ENCODE peak calls at places on chromosome 11, in six cellular contexts. B is H54, K is sigmoid colon, G is A549, M is tibial nerve, U is ovary. A is an unnamed sample.

GRCh38 chr11:73481626-73482025 is 105.4 kb downstream of the RELT start:
- DNase-seq in B (no peak), M (no peak), K (no peak), G (no peak), U (no peak), A (no peak)

GRCh38 chr11:119190531-119190930 is 5.3 kb downstream of the NHERF4 start:
- DNase-seq in B (no peak), G (no peak), M (no peak), K (no peak), U (no peak), A (no peak)

GRCh38 chr11:118797510-118797909 is 6.5 kb upstream of the DDX6 start:
- DNase-seq in K (no peak), B (no peak), U (no peak), G (no peak), M (no peak), A (no peak)

GRCh38 chr11:8318536-8318935 is 54.9 kb upstream of the LMO1 start:
- DNase-seq in B (no peak), K (peak), G (no peak), U (no peak), M (no peak), A (no peak)

GRCh38 chr11:40293655-40294342 is 1165.7 kb downstream of the LRRC4C start:
- DNase-seq in K (peak), B (peak), U (no peak), M (peak), G (peak), A (peak)

GRCh38 chr11:297666-298405 is 1.5 kb downstream of the IFITM5 start:
- DNase-seq in M (peak), B (no peak), K (peak), G (no peak), U (no peak), A (no peak)

GRCh38 chr11:116736763-116737162 is 36.0 kb downstream of the BUD13 start:
- DNase-seq in M (no peak), U (no peak), K (no peak), B (no peak), G (peak), A (no peak)

GRCh38 chr11:79397252-79397651 is 43.6 kb downstream of the TENM4 start:
- DNase-seq in U (no peak), K (no peak), M (no peak), B (peak), G (no peak), A (peak)

GRCh38 chr11:73995247-73995646 is 12.6 kb upstream of the UCP2 start:
- DNase-seq in M (no peak), G (no peak), U (no peak), K (no peak), B (no peak), A (peak)

GRCh38 chr11:98940913-98941312 is 79.8 kb upstream of the CNTN5 start:
- DNase-seq in M (no peak), B (no peak), U (no peak), K (no peak), G (no peak), A (no peak)

GRCh38 chr11:62138630-62139425 is 15.0 kb downstream of the INCENP start:
- DNase-seq in K (no peak), U (no peak), G (no peak), M (no peak), B (no peak), A (no peak)

DNA sequence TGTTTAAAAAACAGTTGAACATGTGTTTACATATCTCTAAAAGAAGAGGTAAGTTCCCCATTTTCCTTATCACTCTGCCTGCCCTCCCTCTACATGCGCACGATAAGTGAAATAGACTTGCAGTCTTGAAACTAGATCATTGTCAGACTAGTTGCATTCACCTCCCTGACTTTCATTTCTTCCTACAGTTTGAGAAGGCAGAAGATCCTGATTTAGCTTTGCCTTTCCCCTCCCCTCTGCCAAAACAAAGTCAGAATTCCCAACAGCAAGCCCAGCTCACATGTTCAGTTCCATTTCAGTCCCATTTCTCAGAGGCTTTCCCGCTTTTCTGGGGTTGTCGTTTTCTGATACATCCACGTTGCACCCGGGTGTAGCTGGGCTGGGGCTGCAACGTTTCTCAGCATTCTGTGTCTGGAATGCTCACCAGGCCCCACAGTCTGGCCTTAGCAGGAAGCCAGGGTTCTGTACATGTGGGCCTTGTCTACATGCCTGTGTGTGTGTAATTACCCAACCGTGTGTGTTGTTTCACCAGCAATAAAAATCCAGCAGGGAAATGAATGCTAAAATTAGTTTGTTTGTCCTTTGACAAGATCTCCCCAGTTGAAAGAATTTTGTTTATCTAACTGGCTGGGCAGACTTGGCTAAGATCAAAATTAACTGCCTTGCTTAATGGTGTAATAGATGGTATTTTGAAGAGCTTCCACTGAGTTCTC is 179.2 kb downstream of the DBX1 start:
- DNase-seq in U (peak), G (no peak), B (no peak), K (no peak), M (no peak), A (peak)
- TF ChIP-seq POLR2A in U (no peak), G (no peak), B (no peak), K (no peak), M (no peak), A (no peak)

GRCh38 chr11:94128171-94128745 is 383 bp upstream of the PANX1 start:
- DNase-seq in K (peak), B (no peak), U (no peak), M (no peak), G (no peak), A (no peak)
- TF ChIP-seq POLR2A in K (no peak), B (no peak), U (no peak), M (no peak), G (no peak), A (no peak)

GRCh38 chr11:92810423-92810822 is 159.0 kb upstream of the MTNR1B start:
- DNase-seq in M (no peak), B (no peak), G (no peak), K (no peak), U (no peak), A (no peak)
- TF ChIP-seq POLR2A in M (no peak), B (no peak), G (no peak), K (no peak), U (no peak), A (no peak)

DNA sequence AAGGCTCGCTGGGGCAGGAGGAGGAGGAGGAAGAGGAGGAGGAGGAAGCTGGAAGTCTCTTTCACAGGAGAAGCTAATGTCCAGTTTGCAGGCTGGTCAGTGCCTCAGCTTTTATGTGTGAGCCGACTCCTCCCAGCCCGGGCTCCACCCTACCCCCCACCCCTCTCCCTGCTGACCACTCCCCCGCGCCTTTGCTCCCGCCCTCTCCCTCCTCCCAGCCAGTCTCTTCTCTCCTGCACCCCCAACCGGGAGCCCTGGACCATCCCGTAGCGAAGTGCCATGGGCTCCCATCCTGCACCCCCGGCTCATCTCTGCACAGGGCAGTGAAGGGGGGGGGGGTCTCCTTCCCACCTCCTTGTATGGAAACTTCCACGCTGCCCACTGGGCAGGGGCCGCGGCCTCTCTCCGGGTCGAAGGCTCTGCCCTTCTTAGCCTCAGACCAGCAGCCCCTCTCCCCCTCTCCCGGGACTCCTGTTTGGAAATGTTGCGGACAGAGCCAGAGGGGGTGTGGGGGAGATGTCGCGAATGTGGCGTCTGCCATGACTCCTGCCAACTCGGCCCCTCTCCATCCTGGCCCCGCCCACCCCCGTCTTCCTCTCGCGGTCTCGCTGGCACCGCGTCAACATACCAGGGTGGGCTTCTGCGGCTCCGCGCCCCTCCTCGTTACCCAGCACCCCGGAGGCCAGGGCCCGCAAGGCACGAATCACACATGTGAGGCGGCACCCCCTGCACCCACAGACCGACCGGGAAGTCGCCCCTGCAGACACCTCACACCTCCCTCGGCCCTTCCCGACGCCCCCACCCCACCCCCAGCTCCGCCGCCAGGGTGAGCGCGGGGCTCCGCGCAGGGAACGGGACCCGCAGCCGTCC is 1.8 kb downstream of the IGF2 start:
- DNase-seq in B (peak), K (no peak), U (peak), G (peak), M (peak), A (peak)
- TF ChIP-seq POLR2A in B (peak), K (no peak), U (no peak), G (no peak), M (no peak), A (no peak)

GRCh38 chr11:1889941-1890855 is 1.5 kb downstream of the PRR33 start:
- DNase-seq in U (no peak), B (no peak), M (no peak), K (no peak), G (no peak), A (no peak)
- TF ChIP-seq POLR2A in U (no peak), B (no peak), M (no peak), K (no peak), G (no peak), A (no peak)

DNA sequence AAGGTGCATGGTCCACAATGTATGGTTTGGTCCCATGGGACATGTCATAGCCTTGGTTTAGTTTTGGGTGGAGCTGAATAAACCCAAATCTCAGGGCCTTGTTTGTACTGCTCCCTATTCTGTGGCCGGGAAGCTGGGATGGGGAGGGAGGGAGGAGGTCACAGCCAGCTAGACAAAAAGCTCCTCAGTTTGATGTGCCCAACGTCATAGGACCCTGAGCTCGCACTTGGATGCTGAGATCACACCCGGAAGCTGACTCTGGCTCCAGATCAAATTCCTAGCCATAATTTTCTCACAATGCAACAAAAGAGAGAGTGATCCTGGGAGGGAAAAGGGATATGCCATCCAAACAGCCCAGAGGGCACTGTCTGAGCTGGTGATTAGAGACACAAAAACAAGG is 1.5 kb downstream of the HSPB2 start:
- DNase-seq in M (peak), B (no peak), G (no peak), K (peak), U (peak), A (peak)
- TF ChIP-seq POLR2A in M (peak), B (no peak), G (no peak), K (peak), U (no peak), A (no peak)

DNA sequence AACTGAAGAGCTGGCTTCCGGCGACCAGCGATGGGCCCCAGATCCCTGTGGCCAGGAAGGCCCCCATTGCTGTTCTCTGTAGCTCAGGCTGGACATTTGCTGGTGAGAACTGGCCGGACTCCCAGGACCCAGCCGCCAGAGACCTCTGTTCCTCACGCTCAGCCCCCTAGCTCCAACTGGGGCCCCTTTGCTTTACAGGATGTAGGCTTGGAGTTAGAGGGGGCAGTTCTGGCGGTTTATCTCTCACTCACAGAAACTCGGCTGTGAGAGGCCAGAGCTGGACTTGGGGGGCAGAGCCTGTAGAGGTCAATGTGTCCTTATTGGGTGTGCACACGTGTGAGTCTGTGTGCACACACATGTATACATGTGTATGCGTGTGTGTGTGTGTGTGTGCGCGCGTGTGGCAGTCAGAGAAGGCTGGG is 494 bp downstream of the SMIM38 start:
- DNase-seq in G (no peak), M (no peak), U (no peak), B (no peak), K (no peak), A (no peak)
- TF ChIP-seq POLR2A in G (no peak), M (no peak), U (no peak), B (no peak), K (no peak), A (no peak)

GRCh38 chr11:67400251-67400941 is 1.3 kb downstream of the PPP1CA start:
- DNase-seq in U (no peak), M (no peak), G (no peak), B (no peak), K (peak), A (no peak)
- TF ChIP-seq POLR2A in U (no peak), M (no peak), G (no peak), B (peak), K (no peak), A (no peak)

GRCh38 chr11:12087075-12087775 is 23.2 kb upstream of the MICAL2 start:
- DNase-seq in M (no peak), B (no peak), G (no peak), U (no peak), K (no peak), A (peak)
- TF ChIP-seq POLR2A in M (no peak), B (peak), G (no peak), U (no peak), K (no peak), A (peak)

A was measured in IMR-90.